ENCODE peak calls at places on chromosomes 16 and 17, in ten cellular contexts. N is HepG2, C is heart left ventricle, Q is GM23338, I is tibial nerve, B is neuronal stem cell, G is Caco-2, P is H1, K is mucosa of descending colon, L is sigmoid colon. S is an unnamed sample.
A peak's percentile ranks its signal among the peaks of the same experiment; 100 is the strongest.

GRCh38 chr17:14351493-14351892 is 50.6 kb downstream of the HS3ST3B1 start:
- DNase-seq in L (no peak), K (no peak), N (no peak), C (no peak), I (no peak), B (no peak), G (no peak), Q (no peak), P (no peak), S (no peak)

GRCh38 chr17:50203086-50203485 is 1.7 kb upstream of the COL1A1 start:
- DNase-seq in P (no peak), G (no peak), C (no peak), Q (no peak), B (no peak), I (no peak), L (no peak), N (no peak), K (peak; percentile 48), S (no peak)

GRCh38 chr16:66203476-66203875 is 163.0 kb upstream of the CDH5 start:
- DNase-seq in K (no peak), P (no peak), N (no peak), B (no peak), C (no peak), G (no peak), Q (no peak), L (no peak), I (no peak), S (no peak)

GRCh38 chr16:22843122-22843521 is 29.2 kb downstream of the HS3ST2 start:
- DNase-seq in K (no peak), L (no peak), N (no peak), I (no peak), C (no peak), P (no peak), G (no peak), Q (no peak), B (no peak), S (no peak)

GRCh38 chr17:46984341-46984740 is 5.3 kb upstream of the RPRML start:
- DNase-seq in Q (no peak), G (no peak), I (no peak), C (peak; percentile 34), K (no peak), N (no peak), B (no peak), L (no peak), P (no peak), S (no peak)

GRCh38 chr16:23608194-23608593 is 12.1 kb upstream of the NDUFAB1 start:
- DNase-seq in C (no peak), I (no peak), G (no peak), P (no peak), B (no peak), Q (no peak), N (no peak), K (no peak), L (no peak), S (no peak)

GRCh38 chr17:41734139-41734948 is at the start of gene HAP1:
- DNase-seq in C (peak; percentile 26), G (peak; percentile 73), N (no peak), P (peak; percentile 93), Q (peak; percentile 76), L (no peak), B (peak; percentile 67), I (no peak), K (no peak), S (peak; percentile 79)

GRCh38 chr17:69326302-69327059 is 452 bp downstream of the ABCA5 start:
- DNase-seq in N (peak; percentile 7), L (no peak), K (no peak), Q (no peak), G (no peak), B (peak; percentile 5), C (no peak), I (no peak), P (no peak), S (no peak)

GRCh38 chr17:20116683-20117309 is 107.6 kb downstream of the SPECC1 start:
- DNase-seq in Q (peak; percentile 89), K (no peak), G (peak; percentile 57), L (no peak), B (peak; percentile 64), N (peak; percentile 49), P (no peak), C (peak; percentile 49), I (peak; percentile 86), S (peak; percentile 85)

GRCh38 chr17:35161281-35161761 is 13.7 kb downstream of the UNC45B start:
- DNase-seq in N (no peak), Q (no peak), L (no peak), B (no peak), K (no peak), G (peak; percentile 2), C (no peak), I (no peak), P (no peak), S (no peak)

GRCh38 chr17:35159926-35160325 is 12.3 kb downstream of the UNC45B start:
- DNase-seq in L (no peak), K (no peak), Q (no peak), B (no peak), P (no peak), G (no peak), C (no peak), I (no peak), N (no peak), S (no peak)

GRCh38 chr17:35162755-35163154 is 15.1 kb downstream of the UNC45B start:
- DNase-seq in P (no peak), B (no peak), K (no peak), I (no peak), G (no peak), C (no peak), Q (no peak), L (no peak), N (no peak), S (no peak)

GRCh38 chr17:35163886-35164285 is 16.3 kb downstream of the UNC45B start:
- DNase-seq in C (no peak), G (no peak), B (no peak), P (no peak), L (peak; percentile 50), I (no peak), Q (no peak), N (no peak), K (no peak), S (no peak)

GRCh38 chr17:35160354-35161201 is 13.0 kb downstream of the UNC45B start:
- DNase-seq in I (no peak), L (no peak), P (no peak), C (no peak), B (no peak), N (no peak), Q (no peak), G (peak; percentile 8), K (no peak), S (no peak)
- H3K36me3 ChIP-seq in I (no peaks in the 10 kb centered on the region), L (no peaks in the 10 kb centered on the region), P (no peaks in the 10 kb centered on the region), C (no peaks in the 10 kb centered on the region), B (no peaks in the 10 kb centered on the region), N (no peaks in the 10 kb centered on the region), Q (no peaks in the 10 kb centered on the region), G (no peaks in the 10 kb centered on the region), K (no peaks in the 10 kb centered on the region), S (no peaks in the 10 kb centered on the region)

DNA sequence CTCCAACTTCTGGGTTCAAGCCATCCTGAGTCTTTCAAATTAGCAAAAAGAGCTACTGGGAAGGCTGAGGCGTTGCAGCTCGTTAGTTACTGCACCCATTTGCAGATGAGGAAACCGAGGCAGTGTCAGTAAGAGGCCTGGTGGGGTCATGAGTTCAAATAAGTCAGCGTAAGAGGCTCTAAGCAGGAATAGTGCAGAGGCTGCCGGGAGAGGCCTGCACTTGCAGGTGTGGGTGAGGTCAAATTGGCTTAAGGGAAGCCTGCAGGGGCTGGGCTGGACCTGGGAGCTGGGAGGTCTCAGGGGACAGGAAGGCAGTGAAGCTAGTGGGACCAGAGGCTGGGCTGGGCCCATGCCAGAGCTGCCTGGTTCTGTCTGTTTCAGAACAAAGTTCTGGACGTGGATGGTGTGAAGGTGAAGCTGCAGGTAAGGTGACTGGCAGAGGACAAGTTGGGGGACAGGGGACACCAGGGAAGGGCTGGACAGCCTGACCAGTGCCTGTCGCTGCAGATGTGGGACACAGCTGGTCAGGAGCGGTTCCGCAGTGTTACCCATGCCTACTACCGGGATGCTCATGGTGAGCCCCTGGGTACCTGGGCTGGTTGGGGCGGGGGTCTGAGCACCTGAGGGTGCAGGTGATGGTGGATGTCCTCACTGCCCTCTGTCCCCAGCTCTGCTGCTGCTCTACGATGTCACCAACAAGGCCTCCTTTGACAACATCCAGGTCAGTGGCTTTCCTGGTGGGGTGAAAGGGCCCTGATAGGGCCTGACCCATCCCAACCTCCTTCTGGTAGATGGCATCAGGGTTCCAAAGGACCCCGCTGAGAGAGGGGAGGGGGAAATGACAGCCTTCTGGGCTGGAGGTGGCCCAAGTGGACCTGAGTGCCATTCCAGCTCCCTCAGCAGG is 3.0 kb downstream of the RAB26 start:
- DNase-seq in Q (peak; percentile 58), G (no peak), I (no peak), N (no peak), C (no peak), K (peak; percentile 57), P (peak; percentile 73), B (no peak), L (no peak), S (no peak)
- H3K4me1 ChIP-seq in Q (peaks cover 32% of the 10 kb centered on the region), G (peaks cover 40% of the 10 kb centered on the region), I (no peaks in the 10 kb centered on the region), N (peaks cover 70% of the 10 kb centered on the region), C (peaks cover 68% of the 10 kb centered on the region), K (peaks cover 56% of the 10 kb centered on the region), P (peaks cover 36% of the 10 kb centered on the region), B (peaks cover 52% of the 10 kb centered on the region), L (peaks cover 65% of the 10 kb centered on the region), S (peaks cover 50% of the 10 kb centered on the region)

GRCh38 chr16:18809165-18809564 is 7.8 kb upstream of the ARL6IP1 start:
- DNase-seq in K (no peak), P (no peak), G (no peak), B (no peak), Q (no peak), C (no peak), N (no peak), I (no peak), L (peak; percentile 44), S (no peak)
- H3K36me3 ChIP-seq in K (peaks cover 14% of the 10 kb centered on the region), P (peaks cover 55% of the 10 kb centered on the region), G (peaks cover 2% of the 10 kb centered on the region), B (peaks cover 21% of the 10 kb centered on the region), Q (peaks cover 49% of the 10 kb centered on the region), C (peaks cover 28% of the 10 kb centered on the region), N (peaks cover 53% of the 10 kb centered on the region), I (peaks cover 74% of the 10 kb centered on the region), L (peaks cover 35% of the 10 kb centered on the region), S (peaks cover 23% of the 10 kb centered on the region)

DNA sequence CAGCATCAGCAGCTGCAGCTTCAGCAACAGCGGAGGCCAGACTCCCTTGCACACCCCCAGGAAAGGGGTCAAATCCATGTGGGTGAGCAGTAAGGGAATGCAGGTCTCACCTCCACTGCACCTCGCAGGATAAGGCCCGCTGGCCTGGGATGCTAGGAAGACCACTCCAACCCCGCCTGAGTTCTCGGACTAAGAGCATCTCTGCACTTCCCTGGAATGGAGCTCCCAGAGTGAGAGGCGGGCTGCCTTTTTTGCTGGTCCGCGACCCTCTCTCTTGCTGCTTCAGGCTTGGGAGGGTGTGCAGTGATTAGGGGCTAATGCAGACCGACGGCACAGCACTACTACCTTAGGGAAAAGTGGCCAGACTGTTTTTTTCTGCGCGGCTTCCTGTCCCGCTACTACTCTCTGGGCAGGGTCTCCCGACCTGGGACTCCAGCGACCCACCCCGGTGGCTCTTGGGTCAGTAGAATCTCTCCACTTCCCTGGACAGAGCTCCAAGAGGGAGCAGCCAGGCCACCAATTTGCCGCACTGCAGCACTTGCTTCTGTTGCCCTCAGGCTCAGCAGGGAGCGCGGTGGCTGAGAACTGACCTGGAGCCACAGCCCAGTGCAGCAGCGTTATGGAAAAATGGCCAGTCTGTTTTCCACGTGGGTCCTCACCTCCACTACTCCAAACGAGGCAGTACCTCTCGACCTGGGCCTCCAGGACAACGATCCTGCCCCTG is 480.4 kb downstream of the CDH8 start:
- DNase-seq in C (no peak), G (no peak), I (no peak), B (no peak), P (no peak), L (no peak), Q (peak; percentile 4), N (no peak), K (no peak), S (no peak)
- H3K4me1 ChIP-seq in C (no peaks in the 10 kb centered on the region), G (no peaks in the 10 kb centered on the region), I (no peaks in the 10 kb centered on the region), B (no peaks in the 10 kb centered on the region), P (no peaks in the 10 kb centered on the region), L (no peaks in the 10 kb centered on the region), Q (no peaks in the 10 kb centered on the region), N (no peaks in the 10 kb centered on the region), K (no peaks in the 10 kb centered on the region), S (no peaks in the 10 kb centered on the region)